ENCODE peak calls at places on chromosomes 16 and 17, in seven cellular contexts. K, D, Z, F, X, H and R are unnamed samples.

GRCh38 chr17:79977161-79977631 is 58.5 kb downstream of the TBC1D16 start:
- DNase-seq in K (peak; percentile 25), D (no peak), Z (no peak), F (no peak), X (no peak), H (no peak), R (no peak)

GRCh38 chr17:80491478-80492342 is 15.3 kb upstream of the NPTX1 start:
- DNase-seq in K (peak; percentile 77), D (no peak), Z (no peak), F (peak; percentile 66), X (no peak), H (no peak), R (no peak)

GRCh38 chr16:69040144-69040909 is 65.1 kb upstream of the HAS3 start:
- DNase-seq in K (no peak), D (peak; percentile 65), Z (peak; percentile 73), F (no peak), X (peak; percentile 57), H (peak; percentile 58), R (no peak)

GRCh38 chr17:51860934-51861561 is 297.5 kb downstream of the CA10 start:
- DNase-seq in K (peak; percentile 88), D (no peak), Z (no peak), F (peak; percentile 81), X (peak; percentile 64), H (no peak), R (no peak)

GRCh38 chr16:78925071-78925714 is 675.3 kb downstream of the MAF start:
- DNase-seq in K (peak; percentile 46), D (no peak), Z (no peak), F (no peak), X (no peak), H (no peak), R (no peak)

GRCh38 chr17:40937384-40937819 is at the start of gene KRT23:
- DNase-seq in K (peak; percentile 44), D (peak; percentile 75), Z (peak; percentile 80), F (no peak), X (no peak), H (no peak), R (no peak)

GRCh38 chr17:19747829-19748806 is at the start of gene ALDH3A1:
- DNase-seq in K (no peak), D (no peak), Z (no peak), F (peak; percentile 38), X (peak; percentile 96), H (no peak), R (peak; percentile 89)

GRCh38 chr17:8284126-8284525 is 4.3 kb upstream of the RANGRF start:
- DNase-seq in K (no peak), D (no peak), Z (no peak), F (no peak), X (no peak), H (no peak), R (no peak)

GRCh38 chr17:27640790-27641189 is 9.8 kb downstream of the LGALS9 start:
- DNase-seq in K (no peak), D (no peak), Z (no peak), F (no peak), X (no peak), H (peak; percentile 6), R (no peak)

GRCh38 chr16:71933913-71934696 is 38.8 kb downstream of the IST1 start:
- DNase-seq in K (no peak), D (peak; percentile 45), Z (peak; percentile 61), F (peak; percentile 32), X (peak; percentile 38), H (peak; percentile 79), R (no peak)

GRCh38 chr16:12245923-12246290 is 269.4 kb downstream of the SNX29 start:
- DNase-seq in K (no peak), D (no peak), Z (no peak), F (no peak), X (no peak), H (no peak), R (no peak)

GRCh38 chr17:35931794-35932419 is 1.3 kb upstream of the RDM1 start:
- DNase-seq in K (no peak), D (peak; percentile 67), Z (peak; percentile 76), F (no peak), X (no peak), H (peak; percentile 27), R (no peak)

GRCh38 chr16:84543931-84544776 is 39.7 kb upstream of the MEAK7 start:
- DNase-seq in K (no peak), D (no peak), Z (peak; percentile 34), F (no peak), X (no peak), H (peak; percentile 28), R (no peak)
- H2AFZ ChIP-seq in K (no peak overlapping the region), D (no peak overlapping the region), Z (no peak overlapping the region), F (no peak overlapping the region), X (no peak overlapping the region), H (peak overlapping the region; percentile 27), R (no peak overlapping the region)

GRCh38 chr16:66271074-66272060 is 95.1 kb upstream of the CDH5 start:
- DNase-seq in K (peak; percentile 28), D (no peak), Z (peak; percentile 55), F (no peak), X (peak; percentile 78), H (no peak), R (peak; percentile 15)
- H2AFZ ChIP-seq in K (no peak overlapping the region), D (peak overlapping the region; percentile 74), Z (no peak overlapping the region), F (peak overlapping the region; percentile 47), X (peak overlapping the region; percentile 80), H (peak overlapping the region; percentile 91), R (peak overlapping the region; percentile 75)

GRCh38 chr16:55489119-55489955 is 10.3 kb downstream of the MMP2 start:
- DNase-seq in K (no peak), D (no peak), Z (no peak), F (no peak), X (no peak), H (no peak), R (no peak)
- H2AFZ ChIP-seq in K (no peak overlapping the region), D (no peak overlapping the region), Z (no peak overlapping the region), F (no peak overlapping the region), X (no peak overlapping the region), H (no peak overlapping the region), R (no peak overlapping the region)

DNA sequence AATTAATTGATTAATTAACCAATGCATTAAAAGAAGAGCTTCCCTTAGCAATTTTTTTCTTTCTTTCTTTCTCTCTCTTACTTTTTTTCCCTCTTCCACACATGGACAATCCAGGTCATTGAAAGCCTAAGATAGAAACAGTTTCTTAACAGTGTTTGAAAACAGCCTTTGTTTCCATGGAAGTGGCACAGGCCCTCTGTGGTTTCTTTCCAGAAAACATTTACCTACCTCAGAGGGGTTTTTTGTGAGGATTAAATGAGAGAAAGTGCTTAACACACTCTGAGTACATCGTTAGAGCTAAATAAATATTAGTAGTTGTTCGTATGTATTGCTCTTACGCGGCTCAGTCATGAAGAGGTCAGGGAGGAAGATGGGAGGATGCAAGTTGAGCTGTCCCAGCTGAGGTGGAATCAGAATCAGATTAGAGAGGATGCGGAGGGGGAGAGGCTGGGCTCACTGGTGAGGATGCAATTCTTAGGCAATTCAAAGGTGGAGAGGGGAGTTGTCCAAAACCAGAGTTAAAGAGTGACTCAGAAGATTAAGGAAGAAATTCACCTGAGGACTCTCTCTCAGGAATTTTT is 345.5 kb downstream of the PMP22 start:
- DNase-seq in K (no peak), D (no peak), Z (no peak), F (no peak), X (no peak), H (peak; percentile 5), R (no peak)
- H2AFZ ChIP-seq in K (peak overlapping the region; percentile 1), D (no peak overlapping the region), Z (no peak overlapping the region), F (no peak overlapping the region), X (no peak overlapping the region), H (no peak overlapping the region), R (no peak overlapping the region)

GRCh38 chr17:44842748-44843147 is 4.9 kb upstream of the HIGD1B start:
- DNase-seq in K (peak; percentile 67), D (no peak), Z (no peak), F (no peak), X (no peak), H (peak; percentile 15), R (no peak)
- H2AFZ ChIP-seq in K (no peak overlapping the region), D (no peak overlapping the region), Z (peak overlapping the region; percentile 1), F (no peak overlapping the region), X (no peak overlapping the region), H (peak overlapping the region; percentile 70), R (no peak overlapping the region)

GRCh38 chr17:39866013-39866730 is 1.8 kb upstream of the ZPBP2 start:
- DNase-seq in K (no peak), D (no peak), Z (no peak), F (no peak), X (no peak), H (no peak), R (no peak)

GRCh38 chr17:39870776-39871175 is 2.8 kb downstream of the ZPBP2 start:
- DNase-seq in K (no peak), D (no peak), Z (no peak), F (no peak), X (no peak), H (no peak), R (no peak)

GRCh38 chr17:39868554-39868942 is 546 bp downstream of the ZPBP2 start:
- DNase-seq in K (no peak), D (no peak), Z (no peak), F (no peak), X (no peak), H (no peak), R (no peak)

GRCh38 chr17:39867084-39867890 is 715 bp upstream of the ZPBP2 start:
- DNase-seq in K (no peak), D (no peak), Z (no peak), F (no peak), X (no peak), H (no peak), R (no peak)

DNA sequence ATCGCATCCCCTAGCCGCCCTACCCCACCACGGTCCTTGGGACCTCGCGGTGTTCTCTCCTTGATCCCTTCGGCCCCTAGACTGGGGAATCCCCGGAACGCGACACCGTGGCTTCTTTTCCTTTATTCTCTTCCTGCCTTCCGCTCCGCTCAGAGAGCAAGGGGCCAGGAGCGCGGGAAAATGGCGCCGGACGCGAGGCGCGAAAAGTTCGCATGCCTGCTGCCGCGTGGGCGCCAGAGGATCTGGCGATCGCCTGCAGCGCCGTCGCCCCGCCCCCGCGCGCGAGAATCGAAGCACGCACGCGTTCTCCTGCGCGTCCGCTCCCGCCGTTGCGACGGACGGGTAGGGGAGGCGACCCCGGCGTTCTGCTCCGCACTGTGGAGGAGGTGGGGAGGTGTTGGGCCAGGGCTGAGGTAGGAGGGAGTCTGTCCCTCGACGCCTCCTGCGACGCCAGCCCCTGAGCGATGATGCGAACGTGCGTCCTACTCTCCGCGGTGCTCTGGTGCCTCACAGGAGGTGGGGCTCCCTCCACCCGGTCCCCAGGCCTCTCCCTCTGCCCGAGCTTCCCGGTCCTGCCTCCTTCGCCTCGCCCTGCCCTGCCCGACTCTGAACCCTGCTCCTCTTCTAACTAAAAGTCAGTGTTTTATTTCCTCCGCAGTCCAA is at the start of gene ZPBP2:
- DNase-seq in K (peak; percentile 41), D (no peak), Z (no peak), F (no peak), X (no peak), H (no peak), R (no peak)
- H2AFZ ChIP-seq in K (no peak within 1 kb of the TSS), D (peak within 1 kb of the TSS; percentile 65), Z (no peak within 1 kb of the TSS), F (no peak within 1 kb of the TSS), X (no peak within 1 kb of the TSS), H (peak within 1 kb of the TSS; percentile 69), R (no peak within 1 kb of the TSS)

GRCh38 chr16:29678691-29679267 is at the start of gene QPRT:
- DNase-seq in K (peak; percentile 95), D (peak; percentile 14), Z (peak; percentile 37), F (peak; percentile 92), X (no peak), H (peak; percentile 22), R (peak; percentile 78)
- H2AFZ ChIP-seq in K (no peak within 1 kb of the TSS), D (peak within 1 kb of the TSS; percentile 30), Z (peak within 1 kb of the TSS; percentile 19), F (peak within 1 kb of the TSS; percentile 54), X (no peak within 1 kb of the TSS), H (peak within 1 kb of the TSS; percentile 85), R (peak within 1 kb of the TSS; percentile 77)